ENCODE peak calls at places on chromosome 17, in ten cellular contexts. W is mucosa of gallbladder; Q is type B pancreatic cell; M is T-helper 17 cell; A is SK-N-DZ; H is tibial artery; G is stimulated activated CD4-positive, alpha-beta T cell treated with anti-CD3 and anti-CD28 coated beads, Interleukin-15, amount 100 ng/mL, for 24 hours; O is cardiac septum; U is EL; K is esophagus squamous epithelium. B is an unnamed sample.

GRCh38 chr17:48100591-48101011 is 677 bp downstream of the CBX1 start:
- DNase-seq in W (peak), Q (peak), M (no peak), A (no peak), H (peak), G (no peak), O (no peak), U (peak), K (no peak), B (peak)

GRCh38 chr17:49440581-49440980 is 25.9 kb upstream of the PHB1 start:
- DNase-seq in W (no peak), Q (no peak), M (peak), A (no peak), H (no peak), G (no peak), O (no peak), U (no peak), K (no peak), B (no peak)

GRCh38 chr17:6098466-6099180 is 28.4 kb downstream of the WSCD1 start:
- DNase-seq in W (no peak), Q (no peak), M (no peak), A (no peak), H (peak), G (no peak), O (no peak), U (no peak), K (no peak), B (no peak)

GRCh38 chr17:48791128-48792032 is 25.6 kb downstream of the TTLL6 start:
- DNase-seq in W (peak), Q (no peak), M (no peak), A (peak), H (peak), G (peak), O (no peak), U (peak), K (no peak), B (peak)

GRCh38 chr17:81662002-81662401 is 4.4 kb downstream of the OXLD1 start:
- DNase-seq in W (no peak), Q (no peak), M (no peak), A (no peak), H (no peak), G (no peak), O (no peak), U (no peak), K (no peak), B (no peak)

GRCh38 chr17:62713096-62713870 is 85.8 kb downstream of the MRC2 start:
- DNase-seq in W (no peak), Q (no peak), M (no peak), A (no peak), H (peak), G (no peak), O (peak), U (no peak), K (no peak), B (no peak)

GRCh38 chr17:3502466-3502865 is 26.7 kb downstream of the ASPA start:
- DNase-seq in W (no peak), Q (no peak), M (no peak), A (no peak), H (no peak), G (no peak), O (no peak), U (no peak), K (no peak), B (no peak)

GRCh38 chr17:78709688-78710290 is 72.3 kb downstream of the CYTH1 start:
- DNase-seq in W (no peak), Q (no peak), M (no peak), A (peak), H (no peak), G (no peak), O (no peak), U (no peak), K (no peak), B (no peak)

GRCh38 chr17:17819561-17819995 is 17.2 kb downstream of the SREBF1 start:
- DNase-seq in W (peak), Q (no peak), M (peak), A (no peak), H (no peak), G (peak), O (no peak), U (peak), K (no peak), B (peak)

GRCh38 chr17:31820691-31821435 is 38.2 kb downstream of the COPRS start:
- DNase-seq in W (no peak), Q (no peak), M (no peak), A (no peak), H (no peak), G (no peak), O (peak), U (peak), K (no peak), B (no peak)

GRCh38 chr17:49545811-49546545 is 29.7 kb upstream of the NXPH3 start:
- DNase-seq in W (no peak), Q (no peak), M (no peak), A (no peak), H (no peak), G (no peak), O (peak), U (no peak), K (no peak), B (no peak)

GRCh38 chr17:45371414-45372324 is 54.8 kb upstream of the MAP3K14 start:
- DNase-seq in W (peak), Q (peak), M (no peak), A (no peak), H (peak), G (peak), O (peak), U (peak), K (no peak), B (peak)

GRCh38 chr17:45262516-45263476 is 902 bp upstream of the SPATA32 start:
- DNase-seq in W (no peak), Q (no peak), M (no peak), A (no peak), H (no peak), G (no peak), O (no peak), U (no peak), K (no peak), B (no peak)

GRCh38 chr17:39175695-39176093 is 9.7 kb upstream of the ARL5C start:
- DNase-seq in W (no peak), Q (no peak), M (no peak), A (no peak), H (no peak), G (no peak), O (no peak), U (no peak), K (no peak), B (no peak)

GRCh38 chr17:77145635-77146632 is 5.2 kb downstream of the SEC14L1 start:
- DNase-seq in W (peak), Q (no peak), M (no peak), A (no peak), H (peak), G (no peak), O (peak), U (peak), K (no peak), B (peak)

GRCh38 chr17:4332296-4332970 is 34.0 kb downstream of the UBE2G1 start:
- DNase-seq in W (no peak), Q (no peak), M (no peak), A (no peak), H (no peak), G (no peak), O (no peak), U (peak), K (no peak), B (no peak)

GRCh38 chr17:38564254-38564605 is 41.5 kb downstream of the SRCIN1 start:
- DNase-seq in W (no peak), Q (no peak), M (no peak), A (no peak), H (no peak), G (no peak), O (no peak), U (no peak), K (no peak), B (no peak)

GRCh38 chr17:44781553-44782348 is 23.0 kb downstream of the ADAM11 start:
- DNase-seq in W (no peak), Q (no peak), M (no peak), A (peak), H (no peak), G (no peak), O (no peak), U (no peak), K (no peak), B (no peak)

GRCh38 chr17:78825696-78826095 is 14.9 kb downstream of the USP36 start:
- DNase-seq in W (no peak), Q (no peak), M (no peak), A (no peak), H (no peak), G (no peak), O (no peak), U (no peak), K (no peak), B (no peak)

GRCh38 chr17:34584805-34585416 is 5.5 kb downstream of the TMEM132E start:
- DNase-seq in W (no peak), Q (no peak), M (no peak), A (peak), H (no peak), G (no peak), O (no peak), U (peak), K (no peak), B (peak)

GRCh38 chr17:16013943-16014407 is 14.4 kb downstream of the TTC19 start:
- DNase-seq in W (no peak), Q (no peak), M (no peak), A (peak), H (no peak), G (no peak), O (no peak), U (peak), K (no peak), B (peak)

GRCh38 chr17:30476726-30477082 is 504 bp upstream of the GOSR1 start:
- DNase-seq in W (no peak), Q (no peak), M (no peak), A (peak), H (no peak), G (peak), O (no peak), U (no peak), K (no peak), B (no peak)

GRCh38 chr17:49433000-49433694 is 18.5 kb upstream of the PHB1 start:
- DNase-seq in W (no peak), Q (no peak), M (peak), A (no peak), H (peak), G (no peak), O (no peak), U (no peak), K (no peak), B (no peak)

GRCh38 chr17:69525920-69526841 is 111.7 kb downstream of the MAP2K6 start:
- DNase-seq in W (peak), Q (no peak), M (no peak), A (peak), H (peak), G (peak), O (no peak), U (peak), K (no peak), B (no peak)

GRCh38 chr17:73650147-73650546 is 5.9 kb upstream of the SDK2 start:
- DNase-seq in W (no peak), Q (no peak), M (no peak), A (no peak), H (no peak), G (no peak), O (no peak), U (no peak), K (no peak), B (no peak)

GRCh38 chr17:44930667-44931066 is 15.4 kb upstream of the GFAP start:
- DNase-seq in W (no peak), Q (no peak), M (no peak), A (no peak), H (peak), G (no peak), O (no peak), U (no peak), K (no peak), B (no peak)

GRCh38 chr17:79966681-79967080 is 69.0 kb downstream of the TBC1D16 start:
- DNase-seq in W (no peak), Q (no peak), M (no peak), A (no peak), H (no peak), G (no peak), O (no peak), U (no peak), K (no peak), B (no peak)

GRCh38 chr17:82128287-82128686 is 30.3 kb upstream of the FASN start:
- DNase-seq in W (no peak), Q (no peak), M (no peak), A (no peak), H (no peak), G (no peak), O (no peak), U (no peak), K (no peak), B (no peak)

GRCh38 chr17:42107597-42108576 is 4.6 kb downstream of the DHX58 start:
- DNase-seq in W (peak), Q (peak), M (peak), A (peak), H (no peak), G (peak), O (peak), U (peak), K (no peak), B (no peak)

GRCh38 chr17:47946929-47947397 is 5.6 kb downstream of the PNPO start:
- DNase-seq in W (peak), Q (no peak), M (peak), A (peak), H (peak), G (peak), O (no peak), U (peak), K (peak), B (peak)

GRCh38 chr17:73160980-73161630 is 3.7 kb upstream of the SSTR2 start:
- DNase-seq in W (no peak), Q (no peak), M (no peak), A (no peak), H (no peak), G (no peak), O (no peak), U (no peak), K (no peak), B (no peak)